ENCODE peak calls at places on chromosomes 3 and 15, in seven cellular contexts. Z, M, R, F, K, Y and U are unnamed samples.

GRCh38 chr3:11610044-11610671 is 33.6 kb downstream of the VGLL4 start:
- DNase-seq in Z (no peak), M (no peak), R (no peak), F (peak; percentile 71), K (no peak), Y (peak; percentile 83), U (peak; percentile 70)

GRCh38 chr3:136545664-136546266 is 206.4 kb downstream of the STAG1 start:
- DNase-seq in Z (no peak), M (peak; percentile 27), R (no peak), F (peak; percentile 48), K (no peak), Y (no peak), U (no peak)

GRCh38 chr3:153273767-153274443 is 111.9 kb downstream of the RAP2B start:
- DNase-seq in Z (no peak), M (peak; percentile 49), R (no peak), F (peak; percentile 65), K (no peak), Y (no peak), U (no peak)

GRCh38 chr3:167810236-167810635 is 74.7 kb downstream of the SERPINI1 start:
- DNase-seq in Z (no peak), M (no peak), R (no peak), F (no peak), K (no peak), Y (no peak), U (no peak)

GRCh38 chr3:98182196-98182595 is 15.7 kb downstream of the OR5H15 start:
- DNase-seq in Z (no peak), M (no peak), R (no peak), F (no peak), K (no peak), Y (no peak), U (no peak)

GRCh38 chr15:88719654-88720053 is 80.8 kb downstream of the ISG20 start:
- DNase-seq in Z (no peak), M (no peak), R (no peak), F (no peak), K (no peak), Y (no peak), U (no peak)

GRCh38 chr3:97910931-97911351 is 61.3 kb downstream of the RIOX2 start:
- DNase-seq in Z (peak; percentile 73), M (no peak), R (no peak), F (no peak), K (no peak), Y (no peak), U (no peak)

GRCh38 chr3:79424811-79425210 is 343.0 kb downstream of the ROBO1 start:
- DNase-seq in Z (no peak), M (no peak), R (no peak), F (no peak), K (no peak), Y (no peak), U (no peak)

GRCh38 chr3:133988631-133989161 is 41.0 kb downstream of the SLCO2A1 start:
- DNase-seq in Z (no peak), M (no peak), R (no peak), F (no peak), K (no peak), Y (no peak), U (peak; percentile 21)

GRCh38 chr3:56124546-56124945 is 343.7 kb downstream of the ERC2 start:
- DNase-seq in Z (no peak), M (no peak), R (no peak), F (no peak), K (no peak), Y (no peak), U (no peak)

GRCh38 chr15:51270706-51271105 is 67.7 kb downstream of the CYP19A1 start:
- DNase-seq in Z (no peak), M (no peak), R (no peak), F (no peak), K (no peak), Y (no peak), U (no peak)

GRCh38 chr3:8637348-8637747 is 7.2 kb downstream of the SSUH2 start:
- DNase-seq in Z (no peak), M (no peak), R (no peak), F (no peak), K (no peak), Y (no peak), U (peak; percentile 9)

GRCh38 chr3:27590437-27591320 is 106.5 kb upstream of the SLC4A7 start:
- DNase-seq in Z (peak; percentile 74), M (peak; percentile 95), R (no peak), F (peak; percentile 79), K (no peak), Y (peak; percentile 88), U (no peak)